ENCODE peak calls at places on chromosomes 2 and 18, in nine cellular contexts. R is NCI-H1092 treated with DMSO at 0.1 percent for 48 hours; J is Daoy; G is CD8-positive, alpha-beta T cell; S is RPMI7951; L is activated B cell treated with CpG ODN at 0.5 μM for 24 hours; H is heart left ventricle; A is activated T-cell treated with anti-CD3 and anti-CD28 coated beads, Interleukin-2, amount 50 U/mL, for 4 hours; W is stimulated activated CD4-positive, alpha-beta T cell treated with anti-CD3 and anti-CD28 coated beads, Interleukin-1b, Interleukin-23, amount 100 ng/mL, for 4 hours. X is an unnamed sample.

GRCh38 chr2:66472225-66472843 is 37.4 kb downstream of the MEIS1 start:
- DNase-seq in G (no peak), S (no peak), A (no peak), W (no peak), H (no peak), R (no peak), J (no peak), L (no peak), X (no peak)

GRCh38 chr2:47249931-47250330 is 94.8 kb upstream of the STPG4 start:
- DNase-seq in S (no peak), A (no peak), R (no peak), J (no peak), L (no peak), H (no peak), W (no peak), G (no peak), X (no peak)

GRCh38 chr2:119243621-119244020 is 20.0 kb downstream of the STEAP3 start:
- DNase-seq in J (no peak), G (no peak), L (no peak), A (no peak), W (no peak), S (no peak), H (no peak), R (no peak), X (no peak)

GRCh38 chr2:106124787-106125549 is 69.1 kb downstream of the UXS1 start:
- DNase-seq in R (no peak), J (no peak), S (no peak), A (no peak), L (no peak), W (no peak), G (no peak), H (no peak), X (no peak)

GRCh38 chr2:235669983-235670962 is 176.4 kb downstream of the AGAP1 start:
- DNase-seq in L (no peak), R (peak), J (peak), A (no peak), S (no peak), W (no peak), H (peak), G (no peak), X (no peak)

GRCh38 chr2:231861538-231861937 is 64.7 kb downstream of the NPPC start:
- DNase-seq in L (no peak), H (no peak), A (no peak), S (no peak), W (no peak), R (no peak), J (no peak), G (no peak), X (no peak)

GRCh38 chr2:18319987-18320386 is 240.5 kb downstream of the RDH14 start:
- DNase-seq in J (no peak), L (no peak), A (no peak), H (no peak), R (no peak), G (no peak), W (no peak), S (no peak), X (no peak)

GRCh38 chr2:30359644-30360167 is 87.3 kb upstream of the LCLAT1 start:
- DNase-seq in L (no peak), G (no peak), J (no peak), A (no peak), S (no peak), W (no peak), H (peak), R (peak), X (no peak)

GRCh38 chr18:21179590-21180220 is 62.3 kb upstream of the GREB1L start:
- DNase-seq in R (peak), L (no peak), H (peak), S (peak), A (peak), W (peak), G (no peak), J (peak), X (no peak)

GRCh38 chr2:17539596-17539992 is 902 bp upstream of the VSNL1 start:
- DNase-seq in S (no peak), G (no peak), L (no peak), R (no peak), J (peak), H (no peak), A (no peak), W (no peak), X (no peak)

GRCh38 chr2:233486357-233486756 is 80.2 kb downstream of the USP40 start:
- DNase-seq in L (no peak), J (peak), H (no peak), R (no peak), W (no peak), G (no peak), S (no peak), A (no peak), X (no peak)

GRCh38 chr18:7857562-7857961 is 290.4 kb downstream of the PTPRM start:
- DNase-seq in J (no peak), L (no peak), H (no peak), W (no peak), A (no peak), S (no peak), G (no peak), R (no peak), X (no peak)

GRCh38 chr2:173831312-173832229 is 133.6 kb downstream of the SP3 start:
- DNase-seq in L (no peak), W (no peak), S (no peak), G (no peak), J (no peak), A (no peak), R (no peak), H (peak), X (no peak)

GRCh38 chr2:197191177-197191947 is 119.2 kb downstream of the ANKRD44 start:
- DNase-seq in S (peak), G (no peak), A (no peak), J (peak), R (peak), L (no peak), W (no peak), H (no peak), X (no peak)

GRCh38 chr2:60560734-60561649 is 7.5 kb upstream of the BCL11A start:
- DNase-seq in L (no peak), G (no peak), S (no peak), H (no peak), J (peak), A (no peak), W (no peak), R (peak), X (no peak)

X was measured in stimulated activated naive CD4-positive, alpha-beta T cell treated with Interleukin-2 at 50 U/mL for 16 hours.